ENCODE peak calls at places on chromosomes 7 and 10, in seven cellular contexts. P, K, M, S, D, J and N are unnamed samples.

GRCh38 chr7:91685544-91685943 is 195.0 kb downstream of the MTERF1 start:
- DNase-seq in P (no peak), K (no peak), M (no peak), S (no peak), D (no peak), J (no peak), N (no peak)

GRCh38 chr7:27184342-27185012 is 555 bp downstream of the HOXA11 start:
- DNase-seq in P (no peak), K (peak; percentile 67), M (no peak), S (peak; percentile 76), D (no peak), J (peak; percentile 21), N (peak; percentile 31)

GRCh38 chr10:94129393-94130130 is 135.8 kb downstream of the PLCE1 start:
- DNase-seq in P (no peak), K (no peak), M (no peak), S (no peak), D (no peak), J (no peak), N (no peak)

GRCh38 chr7:101308245-101309085 is 13.1 kb downstream of the IFT22 start:
- DNase-seq in P (peak; percentile 49), K (peak; percentile 63), M (no peak), S (peak; percentile 95), D (no peak), J (peak; percentile 31), N (peak; percentile 34)

GRCh38 chr10:78263521-78263988 is 229.9 kb downstream of the RPS24 start:
- DNase-seq in P (no peak), K (no peak), M (no peak), S (no peak), D (no peak), J (no peak), N (no peak)

GRCh38 chr10:110820321-110820814 is 51.4 kb upstream of the PDCD4 start:
- DNase-seq in P (no peak), K (peak; percentile 81), M (no peak), S (no peak), D (peak; percentile 69), J (no peak), N (no peak)

GRCh38 chr7:28315565-28316420 is 96.5 kb upstream of the CREB5 start:
- DNase-seq in P (no peak), K (no peak), M (no peak), S (no peak), D (no peak), J (no peak), N (peak; percentile 87)

GRCh38 chr10:80170026-80170425 is 35.3 kb downstream of the ANXA11 start:
- DNase-seq in P (no peak), K (no peak), M (no peak), S (no peak), D (no peak), J (no peak), N (no peak)

GRCh38 chr10:13016413-13016812 is 14.9 kb upstream of the CCDC3 start:
- DNase-seq in P (no peak), K (no peak), M (no peak), S (peak; percentile 12), D (no peak), J (no peak), N (no peak)

GRCh38 chr7:117135553-117135891 is 182.2 kb downstream of the ST7 start:
- DNase-seq in P (no peak), K (no peak), M (no peak), S (no peak), D (no peak), J (no peak), N (no peak)

GRCh38 chr10:91525939-91526712 is 106.7 kb downstream of the PPP1R3C start:
- DNase-seq in P (no peak), K (no peak), M (no peak), S (no peak), D (no peak), J (no peak), N (no peak)

GRCh38 chr10:29926649-29927048 is 132.7 kb downstream of the JCAD start:
- DNase-seq in P (peak; percentile 22), K (no peak), M (no peak), S (peak; percentile 60), D (no peak), J (no peak), N (no peak)

GRCh38 chr10:1102392-1102791 is 46.2 kb downstream of the WDR37 start:
- DNase-seq in P (no peak), K (no peak), M (no peak), S (no peak), D (no peak), J (no peak), N (no peak)

GRCh38 chr10:97724341-97724941 is 10.9 kb downstream of the MARVELD1 start:
- DNase-seq in P (no peak), K (no peak), M (no peak), S (no peak), D (no peak), J (no peak), N (no peak)

GRCh38 chr7:77459311-77459726 is 43.2 kb upstream of the GSAP start:
- DNase-seq in P (no peak), K (no peak), M (no peak), S (no peak), D (no peak), J (no peak), N (no peak)

GRCh38 chr10:70477661-70478162 is 855 bp upstream of the PALD1 start:
- DNase-seq in P (no peak), K (peak; percentile 63), M (no peak), S (peak; percentile 66), D (no peak), J (no peak), N (no peak)

GRCh38 chr7:17601921-17602320 is 303.5 kb downstream of the AHR start:
- DNase-seq in P (no peak), K (no peak), M (no peak), S (no peak), D (no peak), J (no peak), N (no peak)

DNA sequence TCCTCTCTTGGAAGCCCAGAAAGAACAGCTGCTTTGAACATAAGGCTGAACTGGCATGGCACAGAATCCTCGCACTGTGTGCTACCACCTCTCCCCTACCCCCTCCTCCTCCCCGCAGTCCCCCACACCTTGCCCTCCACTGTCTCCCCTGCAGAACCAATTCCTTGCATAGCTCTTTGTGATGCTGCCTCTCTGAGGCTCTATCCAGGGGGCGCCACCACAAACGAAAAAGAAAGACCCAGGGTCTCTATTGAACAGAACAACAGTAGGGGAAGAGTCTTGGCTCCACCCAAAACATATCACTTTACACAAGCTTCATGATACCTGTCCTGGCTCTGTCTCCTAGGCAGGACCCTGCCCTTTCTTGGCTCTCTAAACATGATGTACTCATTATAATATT is 26.2 kb upstream of the EBLN1 start:
- DNase-seq in P (no peak), K (no peak), M (no peak), S (peak; percentile 64), D (no peak), J (no peak), N (no peak)
- TF ChIP-seq CTCF in P (no peak), K (no peak), M (no peak), S (peak; percentile 56), D (no peak), J (no peak), N (no peak)

DNA sequence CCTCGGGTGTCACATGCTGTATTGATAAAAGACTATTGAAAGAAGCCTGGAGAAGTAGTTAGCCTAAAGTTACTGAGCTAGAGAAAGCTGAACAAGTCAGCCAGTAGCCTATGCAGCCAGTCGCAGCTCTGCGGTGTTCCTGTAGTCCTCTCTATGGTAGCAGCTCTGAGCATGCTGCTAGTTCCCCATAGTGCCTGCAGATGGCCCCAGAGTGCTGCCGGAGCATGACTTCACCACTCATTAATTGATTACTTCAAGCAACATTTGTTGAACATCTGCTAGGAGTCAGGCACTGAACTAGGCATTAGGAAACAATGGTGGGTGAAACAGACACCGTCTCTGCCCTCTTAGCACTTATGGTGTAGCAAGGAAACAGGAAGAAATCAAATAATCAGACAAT is 422.7 kb downstream of the SORCS3 start:
- DNase-seq in P (peak; percentile 33), K (no peak), M (no peak), S (peak; percentile 81), D (no peak), J (no peak), N (no peak)
- TF ChIP-seq CTCF in P (peak; percentile 77), K (no peak), M (no peak), S (peak; percentile 91), D (peak; percentile 59), J (no peak), N (no peak)

DNA sequence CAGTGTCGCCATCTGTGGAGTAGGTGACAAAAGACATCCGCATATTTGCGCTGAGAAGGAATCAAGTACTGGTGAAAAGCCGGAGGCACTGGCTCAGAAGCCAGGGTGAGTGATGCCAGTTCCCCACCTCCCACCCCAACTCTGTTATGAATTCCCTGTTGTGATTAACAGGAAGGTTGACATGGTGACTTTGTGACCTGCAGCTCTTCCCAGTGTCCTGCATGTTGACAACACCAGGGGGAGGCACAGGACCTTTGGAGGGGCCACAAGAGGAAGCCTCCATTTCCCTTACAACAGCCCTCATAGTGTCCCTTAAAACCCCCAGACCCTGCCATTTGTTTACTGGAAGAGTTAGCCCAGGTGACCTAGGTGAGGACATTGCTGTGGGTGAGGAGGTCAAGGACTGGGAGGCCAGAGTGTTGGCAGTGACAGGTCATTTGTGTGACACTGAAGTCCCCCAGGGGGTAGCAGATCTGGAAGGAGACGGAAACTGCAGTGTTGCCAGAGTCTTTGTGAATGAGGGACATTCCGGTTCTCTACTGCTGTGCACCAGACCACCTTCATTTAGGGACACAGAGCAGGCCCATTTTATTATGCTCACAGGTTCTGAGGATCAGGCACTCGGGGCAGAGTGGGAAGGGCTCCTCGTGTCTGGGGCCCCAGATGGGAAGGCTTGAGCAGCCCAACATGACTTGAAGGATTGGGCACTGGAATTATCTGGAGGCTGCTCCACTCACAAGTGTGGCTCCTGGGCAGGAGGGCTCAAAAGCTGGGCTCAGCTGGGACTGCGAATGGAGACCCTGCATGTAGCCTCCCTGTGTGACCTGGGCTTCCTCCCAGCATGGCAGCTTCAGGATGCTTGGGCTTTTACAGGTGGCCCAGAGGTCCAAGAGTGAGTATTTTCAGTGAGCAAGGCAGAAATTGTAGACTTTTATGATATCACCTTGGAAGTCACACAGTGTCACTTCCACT is 13.0 kb upstream of the ANTXRL start:
- DNase-seq in P (no peak), K (no peak), M (no peak), S (peak; percentile 50), D (no peak), J (no peak), N (no peak)
- TF ChIP-seq CTCF in P (no peak), K (no peak), M (no peak), S (peak; percentile 41), D (peak; percentile 33), J (no peak), N (no peak)

DNA sequence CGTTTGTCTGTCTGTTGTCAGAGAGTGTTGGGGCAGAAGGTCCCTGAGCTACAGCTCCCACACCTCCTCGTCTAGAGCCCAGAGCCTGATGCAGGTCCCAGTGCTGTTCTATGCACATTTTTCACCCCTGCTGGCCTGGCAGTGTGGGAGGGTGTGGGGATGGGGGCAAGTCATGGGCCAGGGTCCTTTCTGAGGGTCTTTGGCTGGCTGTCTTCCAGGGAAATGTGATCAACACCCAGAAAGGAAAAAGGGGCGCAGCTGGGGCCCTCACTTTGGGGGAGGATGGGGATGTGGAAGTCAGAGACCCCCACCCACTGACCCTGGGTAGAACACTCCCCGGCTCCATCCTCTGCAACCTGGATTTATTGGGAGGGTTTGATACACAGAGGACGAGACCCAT is 50.0 kb upstream of the ZNF716 start:
- DNase-seq in P (no peak), K (no peak), M (no peak), S (no peak), D (no peak), J (no peak), N (peak; percentile 39)
- TF ChIP-seq CTCF in P (no peak), K (no peak), M (no peak), S (no peak), D (no peak), J (no peak), N (no peak)